ENCODE peak calls at places on chromosomes 4 and X, in nine cellular contexts. C is CD8-positive, alpha-beta T cell; W is lower leg skin; B is psoas muscle; I is mesothelial cell of epicardium; T is heart right ventricle; Z is fibroblast of lung; H is HL-60; D is tibial nerve. S is an unnamed sample.

GRCh38 chrX:340641-341423 is 22.2 kb upstream of the GTPBP6 start:
- DNase-seq in C (no peak), W (no peak), B (no peak), I (peak), T (no peak), Z (no peak), H (no peak), D (no peak), S (peak)

GRCh38 chrX:14926471-14926870 is 53.2 kb downstream of the MOSPD2 start:
- DNase-seq in C (no peak), W (no peak), B (no peak), I (no peak), T (no peak), Z (no peak), H (no peak), D (no peak), S (no peak)

GRCh38 chrX:437636-438390 is 51.1 kb upstream of the PPP2R3B start:
- DNase-seq in C (no peak), W (no peak), B (no peak), I (no peak), T (no peak), Z (no peak), H (no peak), D (no peak), S (no peak)

GRCh38 chrX:50211510-50211909 is 6.9 kb downstream of the CCNB3 start:
- DNase-seq in C (no peak), W (no peak), B (no peak), I (no peak), T (no peak), Z (no peak), H (peak), D (no peak), S (no peak)

GRCh38 chr4:39037491-39037825 is 5.2 kb upstream of the TMEM156 start:
- DNase-seq in C (no peak), W (no peak), B (no peak), I (no peak), T (no peak), Z (peak), H (no peak), D (no peak), S (no peak)

GRCh38 chrX:4243759-4244158 is 530.3 kb upstream of the PRKX start:
- DNase-seq in C (no peak), W (no peak), B (no peak), I (no peak), T (no peak), Z (no peak), H (no peak), D (no peak), S (no peak)

GRCh38 chr4:155972098-155972497 is 18.4 kb upstream of the CTSO start:
- DNase-seq in C (no peak), W (no peak), B (no peak), I (no peak), T (no peak), Z (no peak), H (no peak), D (peak), S (no peak)

GRCh38 chr4:23788460-23788859 is 101.4 kb downstream of the PPARGC1A start:
- DNase-seq in C (no peak), W (no peak), B (no peak), I (no peak), T (no peak), Z (peak), H (no peak), D (no peak), S (no peak)

GRCh38 chrX:24391362-24391761 is 30.9 kb downstream of the SUPT20HL1 start:
- DNase-seq in C (no peak), W (no peak), B (no peak), I (no peak), T (no peak), Z (no peak), H (no peak), D (no peak), S (no peak)

GRCh38 chrX:84363674-84364073 is 138.6 kb downstream of the HDX start:
- DNase-seq in C (no peak), W (no peak), B (no peak), I (no peak), T (no peak), Z (no peak), H (no peak), D (no peak), S (no peak)

GRCh38 chrX:119067023-119067739 is 5.6 kb upstream of the CT47C1 start:
- DNase-seq in C (no peak), W (peak), B (peak), I (no peak), T (peak), Z (peak), H (peak), D (peak), S (no peak)

GRCh38 chrX:13254076-13254785 is 65.6 kb downstream of the ATXN3L start:
- DNase-seq in C (no peak), W (no peak), B (no peak), I (no peak), T (no peak), Z (peak), H (peak), D (no peak), S (no peak)

GRCh38 chrX:128464091-128464490 is 411.9 kb upstream of the ACTRT1 start:
- DNase-seq in C (no peak), W (no peak), B (no peak), I (no peak), T (no peak), Z (peak), H (no peak), D (no peak), S (no peak)

GRCh38 chrX:110341189-110342035 is 17.2 kb upstream of the RTL9 start:
- DNase-seq in C (no peak), W (peak), B (no peak), I (no peak), T (no peak), Z (peak), H (no peak), D (no peak), S (no peak)

GRCh38 chrX:21678059-21678458 is 19.9 kb upstream of the KLHL34 start:
- DNase-seq in C (no peak), W (no peak), B (no peak), I (no peak), T (no peak), Z (no peak), H (no peak), D (no peak), S (no peak)

GRCh38 chrX:64580605-64581004 is 185.4 kb upstream of the MTMR8 start:
- DNase-seq in C (no peak), W (no peak), B (no peak), I (no peak), T (no peak), Z (no peak), H (no peak), D (no peak), S (no peak)

GRCh38 chr4:126687655-126688358 is 945.0 kb upstream of the INTU start:
- DNase-seq in C (no peak), W (no peak), B (no peak), I (no peak), T (no peak), Z (peak), H (no peak), D (no peak), S (no peak)

GRCh38 chrX:119753639-119754257 is 4.6 kb upstream of the SOWAHD start:
- DNase-seq in C (peak), W (no peak), B (no peak), I (no peak), T (no peak), Z (no peak), H (peak), D (peak), S (no peak)

GRCh38 chr4:73864365-73864764 is 4.8 kb upstream of the CXCL1 start:
- DNase-seq in C (no peak), W (no peak), B (no peak), I (no peak), T (no peak), Z (no peak), H (peak), D (no peak), S (no peak)

GRCh38 chr4:4613641-4614286 is 71.9 kb upstream of the STX18 start:
- DNase-seq in C (no peak), W (no peak), B (no peak), I (no peak), T (no peak), Z (peak), H (no peak), D (no peak), S (no peak)

DNA sequence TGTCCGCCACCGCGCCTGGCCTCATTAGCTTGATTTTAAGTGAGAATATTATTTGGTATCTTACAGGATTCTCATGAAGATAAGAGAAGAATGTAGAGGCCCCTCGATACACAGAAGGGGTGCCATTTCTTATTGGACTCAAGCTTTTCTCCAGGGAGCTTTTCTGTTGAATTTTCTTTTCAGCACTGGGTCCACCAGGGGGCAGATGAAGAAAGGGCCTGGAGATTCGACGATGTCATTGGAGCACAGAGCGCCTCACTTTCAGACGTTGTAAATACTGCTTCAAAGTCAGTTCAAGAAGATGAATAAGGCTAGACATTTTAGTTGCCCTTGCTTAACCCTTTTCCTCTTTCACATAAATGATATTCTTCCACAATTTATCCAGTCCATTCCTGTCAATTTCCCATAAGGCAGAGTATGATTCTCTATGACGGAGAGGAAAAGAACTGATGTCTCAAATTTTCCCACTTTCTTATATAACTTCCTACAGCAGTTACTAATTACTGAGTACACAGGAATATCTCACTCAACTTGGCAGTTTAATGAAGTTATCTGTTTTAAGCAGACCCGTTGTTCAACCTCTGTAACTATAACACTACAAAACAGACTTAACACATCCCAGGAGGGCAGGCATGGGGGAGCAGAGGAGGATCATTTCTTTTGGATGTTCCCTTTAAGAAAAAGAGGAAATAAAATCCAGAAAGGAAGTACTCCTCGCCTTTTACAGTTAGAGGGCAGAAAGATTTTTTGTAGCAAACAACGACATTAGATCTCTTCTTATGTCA is 12.0 kb upstream of the CENPU start:
- DNase-seq in C (peak), W (peak), B (peak), I (peak), T (peak), Z (peak), H (peak), D (peak), S (peak)
- TF ChIP-seq CTCF in C (peak), W (no peak), B (peak), I (peak), T (peak), Z (peak), H (peak), D (peak), S (peak)

GRCh38 chr4:108694423-108694822 is 44.0 kb downstream of the OSTC start:
- DNase-seq in C (no peak), W (no peak), B (no peak), I (no peak), T (no peak), Z (no peak), H (no peak), D (no peak), S (no peak)

GRCh38 chr4:108693211-108693610 is 42.8 kb downstream of the OSTC start:
- DNase-seq in C (no peak), W (no peak), B (no peak), I (no peak), T (no peak), Z (peak), H (no peak), D (no peak), S (no peak)

GRCh38 chr4:108695062-108695461 is 44.7 kb downstream of the OSTC start:
- DNase-seq in C (no peak), W (no peak), B (no peak), I (no peak), T (no peak), Z (no peak), H (no peak), D (no peak), S (no peak)

GRCh38 chr4:108693819-108694218 is 43.4 kb downstream of the OSTC start:
- DNase-seq in C (no peak), W (no peak), B (no peak), I (no peak), T (no peak), Z (peak), H (no peak), D (no peak), S (no peak)

GRCh38 chr4:108696160-108696559 is 45.8 kb downstream of the OSTC start:
- DNase-seq in C (no peak), W (no peak), B (no peak), I (no peak), T (no peak), Z (no peak), H (no peak), D (no peak), S (no peak)
- TF ChIP-seq CTCF in C (no peak), W (no peak), B (no peak), I (no peak), T (no peak), Z (no peak), H (no peak), D (no peak), S (no peak)

GRCh38 chrX:129790808-129791207 is 11.1 kb downstream of the SASH3 start:
- DNase-seq in C (no peak), W (no peak), B (no peak), I (no peak), T (no peak), Z (no peak), H (no peak), D (no peak), S (no peak)

GRCh38 chrX:129788527-129788926 is 8.8 kb downstream of the SASH3 start:
- DNase-seq in C (no peak), W (no peak), B (no peak), I (no peak), T (no peak), Z (no peak), H (no peak), D (no peak), S (no peak)

GRCh38 chrX:129791961-129792570 is 12.3 kb downstream of the SASH3 start:
- DNase-seq in C (no peak), W (no peak), B (no peak), I (no peak), T (no peak), Z (no peak), H (no peak), D (no peak), S (no peak)

GRCh38 chrX:129791336-129791735 is 11.6 kb downstream of the SASH3 start:
- DNase-seq in C (no peak), W (no peak), B (no peak), I (no peak), T (no peak), Z (no peak), H (no peak), D (no peak), S (no peak)

GRCh38 chrX:129790146-129790545 is 10.4 kb downstream of the SASH3 start:
- DNase-seq in C (no peak), W (no peak), B (no peak), I (no peak), T (no peak), Z (no peak), H (no peak), D (no peak), S (no peak)
- TF ChIP-seq CTCF in C (no peak), W (no peak), B (no peak), I (no peak), T (no peak), Z (no peak), H (no peak), D (no peak), S (no peak)

DNA sequence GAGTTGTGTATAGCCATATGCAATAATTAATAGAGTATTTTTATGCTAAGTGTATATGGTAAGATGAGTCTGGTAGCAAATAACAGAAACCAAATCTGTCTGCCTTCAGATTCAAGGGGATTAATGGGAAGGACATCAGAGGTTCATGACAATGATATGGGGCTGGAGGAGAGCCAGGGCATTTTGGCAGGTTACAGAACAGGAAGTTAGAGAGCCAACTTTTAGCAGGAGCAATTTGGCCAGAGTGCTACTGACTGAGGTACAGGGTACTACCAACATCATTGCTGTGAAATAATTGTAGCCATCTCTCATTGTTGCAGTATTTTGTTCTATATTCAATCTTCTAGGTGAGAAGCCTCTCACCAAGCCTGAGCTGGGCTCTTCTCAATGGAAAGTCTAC is 210.9 kb upstream of the FAM47A start:
- DNase-seq in C (no peak), W (no peak), B (no peak), I (no peak), T (no peak), Z (no peak), H (no peak), D (no peak), S (no peak)
- TF ChIP-seq CTCF in C (no peak), W (no peak), B (no peak), I (no peak), T (no peak), Z (no peak), H (no peak), D (no peak), S (no peak)

GRCh38 chr4:84530449-84530848 is 31.4 kb upstream of the NKX6-1 start:
- DNase-seq in C (no peak), W (no peak), B (no peak), I (no peak), T (no peak), Z (peak), H (no peak), D (no peak), S (no peak)

GRCh38 chr4:84531689-84532088 is 32.6 kb upstream of the NKX6-1 start:
- DNase-seq in C (no peak), W (no peak), B (no peak), I (no peak), T (no peak), Z (no peak), H (no peak), D (no peak), S (no peak)

GRCh38 chr4:84530871-84531270 is 31.8 kb upstream of the NKX6-1 start:
- DNase-seq in C (no peak), W (no peak), B (no peak), I (no peak), T (no peak), Z (peak), H (no peak), D (no peak), S (no peak)

DNA sequence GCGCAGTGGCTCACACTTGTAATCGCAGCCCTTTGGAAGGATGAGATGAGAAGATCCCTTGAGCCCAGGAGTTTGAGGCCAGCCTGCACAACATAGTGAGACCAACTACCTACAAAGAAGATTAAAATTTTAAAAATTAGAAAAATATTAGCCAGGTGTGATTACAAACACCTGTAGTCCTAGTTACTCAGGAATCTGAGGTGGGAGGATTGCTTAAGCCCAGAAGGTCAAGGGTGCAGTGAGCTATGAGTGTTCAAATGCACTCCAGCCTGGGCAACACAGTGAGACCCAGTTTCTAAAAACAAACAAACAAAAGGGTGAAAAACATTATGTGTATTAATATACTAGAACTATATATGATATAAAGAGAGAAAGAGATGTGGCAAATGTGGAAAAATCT is 36.8 kb upstream of the NKX6-1 start:
- DNase-seq in C (no peak), W (no peak), B (no peak), I (no peak), T (no peak), Z (no peak), H (no peak), D (no peak), S (no peak)
- TF ChIP-seq CTCF in C (no peak), W (no peak), B (no peak), I (no peak), T (no peak), Z (no peak), H (no peak), D (no peak), S (no peak)

GRCh38 chr4:94595013-94595412 is 143.3 kb downstream of the PDLIM5 start:
- DNase-seq in C (no peak), W (no peak), B (no peak), I (no peak), T (no peak), Z (no peak), H (no peak), D (no peak), S (no peak)

GRCh38 chr4:94598758-94599157 is 147.0 kb downstream of the PDLIM5 start:
- DNase-seq in C (no peak), W (no peak), B (no peak), I (no peak), T (no peak), Z (no peak), H (no peak), D (no peak), S (no peak)

GRCh38 chr4:94591289-94591688 is 139.5 kb downstream of the PDLIM5 start:
- DNase-seq in C (no peak), W (no peak), B (no peak), I (no peak), T (no peak), Z (no peak), H (no peak), D (no peak), S (no peak)

GRCh38 chr4:94590493-94590892 is 138.8 kb downstream of the PDLIM5 start:
- DNase-seq in C (no peak), W (no peak), B (no peak), I (no peak), T (no peak), Z (no peak), H (no peak), D (no peak), S (no peak)

DNA sequence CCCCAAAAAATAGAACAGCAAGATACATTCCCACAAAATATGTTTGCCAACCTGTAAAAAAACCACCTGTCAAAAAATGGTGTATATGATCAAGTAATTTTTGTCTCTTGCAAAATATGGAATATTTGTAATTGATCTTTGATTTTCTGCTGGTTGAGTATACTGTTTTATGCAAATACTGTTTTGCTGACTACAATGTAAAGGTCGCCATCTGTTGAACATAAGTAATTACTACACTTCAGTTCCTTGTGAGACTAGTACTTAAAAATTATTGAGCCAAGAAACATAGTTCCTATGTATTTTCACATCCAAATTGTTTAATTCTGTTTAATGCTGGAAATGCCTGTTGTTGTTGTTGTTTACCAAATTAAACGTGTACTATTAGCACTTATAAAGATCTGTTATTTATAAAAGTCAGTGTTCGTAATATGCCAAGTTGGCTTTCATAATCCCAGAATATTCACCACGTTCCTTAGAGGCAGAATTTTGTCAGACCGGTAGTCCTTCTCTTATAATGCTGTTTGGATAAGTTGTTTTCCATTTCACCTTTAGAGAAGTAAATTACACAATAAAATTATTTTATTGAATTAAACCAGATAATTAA is 144.2 kb downstream of the PDLIM5 start:
- DNase-seq in C (no peak), W (no peak), B (no peak), I (no peak), T (no peak), Z (peak), H (no peak), D (no peak), S (no peak)
- TF ChIP-seq CTCF in C (peak), W (no peak), B (peak), I (peak), T (peak), Z (no peak), H (peak), D (peak), S (peak)

DNA sequence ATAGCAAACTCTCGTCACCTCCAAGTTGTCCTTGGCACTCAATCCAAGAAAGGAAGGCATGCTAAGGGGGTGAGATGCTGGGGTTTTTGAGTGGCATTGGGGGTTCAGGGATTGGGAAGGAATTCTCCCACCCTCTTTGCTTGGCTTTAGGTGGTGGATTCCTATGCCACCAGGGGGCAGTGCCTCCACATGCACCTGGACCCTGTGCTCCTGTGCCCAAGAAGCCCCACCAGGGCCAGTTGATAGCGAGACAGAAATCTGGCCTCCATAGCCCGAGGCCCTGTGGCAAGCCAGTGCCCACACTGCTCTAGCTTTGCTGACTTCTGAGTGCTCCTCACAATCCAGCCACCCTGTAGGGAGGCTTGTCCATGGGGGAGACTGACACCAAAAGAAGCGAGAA is 2.0 kb upstream of the FATE1 start:
- DNase-seq in C (no peak), W (no peak), B (no peak), I (no peak), T (peak), Z (peak), H (peak), D (no peak), S (no peak)
- TF ChIP-seq CTCF in C (no peak), W (no peak), B (peak), I (peak), T (no peak), Z (peak), H (peak), D (no peak), S (no peak)